ENCODE peak calls at places on chromosomes 12 and 14, in nine cellular contexts. One of them, this sample, is unnamed.
A peak's percentile ranks its signal among the peaks of the same experiment; 100 is the strongest.

GRCh38 chr12:88579572-88579940 is 715 bp downstream of the KITLG start:
- DNase-seq in HFFc6: no peak
- DNase-seq in upper lobe of right lung: peak; percentile 76
- DNase-seq in heart right ventricle: peak; percentile 54
- DNase-seq in A549: peak; percentile 29
- DNase-seq in lung: peak; percentile 41
- DNase-seq in fibroblast of the aortic adventitia: no peak
- DNase-seq in fibroblast of pulmonary artery: no peak
- DNase-seq in CD4-positive, alpha-beta T cell: no peak
- DNase-seq in this sample: no peak

GRCh38 chr14:32469388-32470160 is 140.5 kb downstream of the AKAP6 start:
- DNase-seq in CD4-positive, alpha-beta T cell: no peak
- DNase-seq in HFFc6: peak; percentile 66
- DNase-seq in A549: peak; percentile 55
- DNase-seq in upper lobe of right lung: no peak
- DNase-seq in lung: no peak
- DNase-seq in fibroblast of pulmonary artery: peak; percentile 78
- DNase-seq in heart right ventricle: no peak
- DNase-seq in fibroblast of the aortic adventitia: peak; percentile 79
- DNase-seq in this sample: no peak

GRCh38 chr12:58787021-58787760 is 133.1 kb downstream of the LRIG3 start:
- DNase-seq in heart right ventricle: no peak
- DNase-seq in fibroblast of the aortic adventitia: no peak
- DNase-seq in CD4-positive, alpha-beta T cell: no peak
- DNase-seq in fibroblast of pulmonary artery: no peak
- DNase-seq in A549: no peak
- DNase-seq in upper lobe of right lung: no peak
- DNase-seq in lung: no peak
- DNase-seq in HFFc6: no peak
- DNase-seq in this sample: no peak

GRCh38 chr12:121791671-121792496 is 1.6 kb downstream of the RHOF start:
- DNase-seq in A549: peak; percentile 85
- DNase-seq in heart right ventricle: no peak
- DNase-seq in CD4-positive, alpha-beta T cell: no peak
- DNase-seq in fibroblast of the aortic adventitia: no peak
- DNase-seq in lung: peak; percentile 65
- DNase-seq in fibroblast of pulmonary artery: no peak
- DNase-seq in upper lobe of right lung: peak; percentile 69
- DNase-seq in HFFc6: no peak
- DNase-seq in this sample: peak; percentile 65

GRCh38 chr12:125395583-125396215 is 330.5 kb downstream of the AACS start:
- DNase-seq in upper lobe of right lung: no peak
- DNase-seq in heart right ventricle: no peak
- DNase-seq in HFFc6: no peak
- DNase-seq in fibroblast of the aortic adventitia: no peak
- DNase-seq in CD4-positive, alpha-beta T cell: no peak
- DNase-seq in lung: no peak
- DNase-seq in A549: peak; percentile 6
- DNase-seq in fibroblast of pulmonary artery: no peak
- DNase-seq in this sample: no peak

GRCh38 chr14:101563352-101563653 is 2.0 kb downstream of the DIO3 start:
- DNase-seq in upper lobe of right lung: no peak
- DNase-seq in fibroblast of the aortic adventitia: no peak
- DNase-seq in heart right ventricle: no peak
- DNase-seq in lung: no peak
- DNase-seq in HFFc6: no peak
- DNase-seq in fibroblast of pulmonary artery: no peak
- DNase-seq in CD4-positive, alpha-beta T cell: no peak
- DNase-seq in A549: no peak
- DNase-seq in this sample: no peak

GRCh38 chr12:28303192-28303591 is 112.9 kb downstream of the CCDC91 start:
- DNase-seq in A549: no peak
- DNase-seq in upper lobe of right lung: no peak
- DNase-seq in HFFc6: no peak
- DNase-seq in heart right ventricle: no peak
- DNase-seq in lung: no peak
- DNase-seq in fibroblast of pulmonary artery: no peak
- DNase-seq in CD4-positive, alpha-beta T cell: no peak
- DNase-seq in fibroblast of the aortic adventitia: no peak
- DNase-seq in this sample: no peak

GRCh38 chr14:20657216-20658211 is 16.0 kb upstream of the OR6S1 start:
- DNase-seq in heart right ventricle: no peak
- DNase-seq in lung: no peak
- DNase-seq in upper lobe of right lung: no peak
- DNase-seq in HFFc6: peak; percentile 34
- DNase-seq in A549: peak; percentile 92
- DNase-seq in fibroblast of the aortic adventitia: no peak
- DNase-seq in fibroblast of pulmonary artery: no peak
- DNase-seq in CD4-positive, alpha-beta T cell: peak; percentile 12
- DNase-seq in this sample: no peak

GRCh38 chr14:84584526-84584925 is 945.4 kb upstream of the FLRT2 start:
- DNase-seq in CD4-positive, alpha-beta T cell: no peak
- DNase-seq in A549: no peak
- DNase-seq in HFFc6: no peak
- DNase-seq in fibroblast of the aortic adventitia: no peak
- DNase-seq in upper lobe of right lung: no peak
- DNase-seq in fibroblast of pulmonary artery: no peak
- DNase-seq in heart right ventricle: no peak
- DNase-seq in lung: no peak
- DNase-seq in this sample: no peak

GRCh38 chr12:2877959-2878732 is 1.1 kb downstream of the RHNO1 start:
- DNase-seq in A549: no peak
- DNase-seq in upper lobe of right lung: no peak
- DNase-seq in lung: no peak
- DNase-seq in HFFc6: peak; percentile 15
- DNase-seq in fibroblast of the aortic adventitia: peak; percentile 63
- DNase-seq in heart right ventricle: no peak
- DNase-seq in fibroblast of pulmonary artery: peak; percentile 66
- DNase-seq in CD4-positive, alpha-beta T cell: no peak
- DNase-seq in this sample: no peak

DNA sequence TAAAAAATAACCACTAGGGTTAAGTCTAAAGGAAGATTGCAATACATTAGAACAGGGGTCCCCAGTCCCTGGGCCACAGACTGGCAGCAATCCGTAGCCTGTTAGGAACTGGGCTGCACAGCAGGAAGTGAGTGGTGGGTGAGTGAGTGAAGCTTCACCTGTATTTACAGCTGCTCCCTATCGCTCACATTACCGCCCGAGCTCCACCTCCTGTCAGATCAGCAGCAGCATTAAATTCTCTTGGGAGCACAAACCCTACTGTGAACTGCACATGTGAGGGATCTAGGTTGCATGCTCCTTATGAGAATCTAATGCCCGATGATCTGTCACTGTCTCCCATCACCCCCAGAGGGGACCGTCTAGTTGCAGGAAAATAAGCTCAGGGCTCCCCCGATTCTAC is 15.5 kb downstream of the ADGRD1 start:
- DNase-seq in fibroblast of pulmonary artery: no peak
- DNase-seq in HFFc6: no peak
- DNase-seq in A549: no peak
- DNase-seq in heart right ventricle: no peak
- DNase-seq in CD4-positive, alpha-beta T cell: no peak
- DNase-seq in fibroblast of the aortic adventitia: no peak
- DNase-seq in lung: no peak
- DNase-seq in upper lobe of right lung: no peak
- DNase-seq in this sample: no peak
- TF ChIP-seq CTCF in fibroblast of pulmonary artery: no peak
- TF ChIP-seq CTCF in HFFc6: no peak
- TF ChIP-seq CTCF in A549: no peak
- TF ChIP-seq CTCF in heart right ventricle: no peak
- TF ChIP-seq CTCF in CD4-positive, alpha-beta T cell: no peak
- TF ChIP-seq CTCF in fibroblast of the aortic adventitia: no peak
- TF ChIP-seq CTCF in lung: no peak
- TF ChIP-seq CTCF in upper lobe of right lung: no peak
- TF ChIP-seq CTCF in this sample: no peak

GRCh38 chr14:56117765-56118610 is at the start of gene PELI2:
- DNase-seq in heart right ventricle: peak; percentile 78
- DNase-seq in fibroblast of the aortic adventitia: peak; percentile 68
- DNase-seq in fibroblast of pulmonary artery: peak; percentile 83
- DNase-seq in HFFc6: peak; percentile 51
- DNase-seq in CD4-positive, alpha-beta T cell: peak; percentile 72
- DNase-seq in upper lobe of right lung: peak; percentile 93
- DNase-seq in A549: peak; percentile 65
- DNase-seq in lung: peak; percentile 74
- DNase-seq in this sample: peak; percentile 84
- TF ChIP-seq CTCF in heart right ventricle: no peak
- TF ChIP-seq CTCF in fibroblast of the aortic adventitia: peak; percentile 38
- TF ChIP-seq CTCF in fibroblast of pulmonary artery: no peak
- TF ChIP-seq CTCF in HFFc6: peak; percentile 19
- TF ChIP-seq CTCF in CD4-positive, alpha-beta T cell: no peak
- TF ChIP-seq CTCF in upper lobe of right lung: no peak
- TF ChIP-seq CTCF in A549: no peak
- TF ChIP-seq CTCF in lung: no peak
- TF ChIP-seq CTCF in this sample: no peak

GRCh38 chr12:75825686-75826085 is 205.9 kb downstream of the PHLDA1 start:
- DNase-seq in heart right ventricle: no peak
- DNase-seq in lung: no peak
- DNase-seq in fibroblast of the aortic adventitia: peak; percentile 69
- DNase-seq in fibroblast of pulmonary artery: peak; percentile 53
- DNase-seq in A549: no peak
- DNase-seq in CD4-positive, alpha-beta T cell: no peak
- DNase-seq in upper lobe of right lung: no peak
- DNase-seq in HFFc6: peak; percentile 93
- DNase-seq in this sample: no peak

GRCh38 chr12:75823475-75823874 is 208.1 kb downstream of the PHLDA1 start:
- DNase-seq in lung: no peak
- DNase-seq in upper lobe of right lung: no peak
- DNase-seq in heart right ventricle: no peak
- DNase-seq in HFFc6: no peak
- DNase-seq in fibroblast of pulmonary artery: no peak
- DNase-seq in fibroblast of the aortic adventitia: no peak
- DNase-seq in CD4-positive, alpha-beta T cell: no peak
- DNase-seq in A549: no peak
- DNase-seq in this sample: no peak

GRCh38 chr12:75831413-75831812 is 200.2 kb downstream of the PHLDA1 start:
- DNase-seq in lung: no peak
- DNase-seq in upper lobe of right lung: no peak
- DNase-seq in fibroblast of pulmonary artery: peak; percentile 67
- DNase-seq in A549: no peak
- DNase-seq in HFFc6: no peak
- DNase-seq in heart right ventricle: no peak
- DNase-seq in fibroblast of the aortic adventitia: peak; percentile 70
- DNase-seq in CD4-positive, alpha-beta T cell: no peak
- DNase-seq in this sample: no peak

DNA sequence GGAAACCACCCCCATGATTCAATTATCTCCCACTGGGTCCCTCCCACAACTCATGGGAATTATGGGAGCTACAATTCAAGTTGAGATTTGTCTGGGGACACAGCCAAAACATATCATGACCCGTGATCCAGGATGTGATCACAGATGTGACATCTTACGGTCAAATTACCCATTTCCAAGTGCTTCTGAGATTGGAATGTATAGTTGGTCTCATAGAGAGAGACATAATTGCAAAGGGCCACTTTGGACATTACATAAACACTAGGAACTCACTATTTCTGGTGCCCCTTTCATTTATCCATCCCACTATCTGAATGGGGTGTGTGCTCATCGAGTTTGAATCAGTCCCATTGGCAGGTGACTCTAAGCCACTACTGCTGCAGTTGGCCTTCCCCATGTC is 204.5 kb downstream of the PHLDA1 start:
- DNase-seq in HFFc6: no peak
- DNase-seq in lung: no peak
- DNase-seq in A549: no peak
- DNase-seq in upper lobe of right lung: no peak
- DNase-seq in CD4-positive, alpha-beta T cell: no peak
- DNase-seq in fibroblast of the aortic adventitia: no peak
- DNase-seq in fibroblast of pulmonary artery: no peak
- DNase-seq in heart right ventricle: no peak
- DNase-seq in this sample: no peak
- TF ChIP-seq CTCF in HFFc6: no peak
- TF ChIP-seq CTCF in lung: no peak
- TF ChIP-seq CTCF in A549: no peak
- TF ChIP-seq CTCF in upper lobe of right lung: no peak
- TF ChIP-seq CTCF in CD4-positive, alpha-beta T cell: no peak
- TF ChIP-seq CTCF in fibroblast of the aortic adventitia: no peak
- TF ChIP-seq CTCF in fibroblast of pulmonary artery: no peak
- TF ChIP-seq CTCF in heart right ventricle: no peak
- TF ChIP-seq CTCF in this sample: no peak

GRCh38 chr14:38404616-38405015 is 148.7 kb upstream of the CLEC14A start:
- DNase-seq in upper lobe of right lung: no peak
- DNase-seq in CD4-positive, alpha-beta T cell: no peak
- DNase-seq in A549: no peak
- DNase-seq in fibroblast of pulmonary artery: peak; percentile 40
- DNase-seq in HFFc6: peak; percentile 38
- DNase-seq in fibroblast of the aortic adventitia: peak; percentile 52
- DNase-seq in heart right ventricle: no peak
- DNase-seq in lung: no peak
- DNase-seq in this sample: no peak

GRCh38 chr14:38404100-38404541 is 148.2 kb upstream of the CLEC14A start:
- DNase-seq in upper lobe of right lung: no peak
- DNase-seq in fibroblast of the aortic adventitia: peak; percentile 78
- DNase-seq in fibroblast of pulmonary artery: peak; percentile 81
- DNase-seq in heart right ventricle: no peak
- DNase-seq in A549: no peak
- DNase-seq in lung: no peak
- DNase-seq in CD4-positive, alpha-beta T cell: no peak
- DNase-seq in HFFc6: peak; percentile 93
- DNase-seq in this sample: no peak

GRCh38 chr14:38400751-38401150 is 144.9 kb upstream of the CLEC14A start:
- DNase-seq in HFFc6: no peak
- DNase-seq in fibroblast of pulmonary artery: no peak
- DNase-seq in A549: no peak
- DNase-seq in lung: no peak
- DNase-seq in fibroblast of the aortic adventitia: no peak
- DNase-seq in CD4-positive, alpha-beta T cell: no peak
- DNase-seq in upper lobe of right lung: no peak
- DNase-seq in heart right ventricle: no peak
- DNase-seq in this sample: no peak

GRCh38 chr14:38409081-38409705 is 153.3 kb upstream of the CLEC14A start:
- DNase-seq in A549: no peak
- DNase-seq in lung: no peak
- DNase-seq in fibroblast of the aortic adventitia: peak; percentile 25
- DNase-seq in heart right ventricle: no peak
- DNase-seq in HFFc6: peak; percentile 38
- DNase-seq in upper lobe of right lung: no peak
- DNase-seq in fibroblast of pulmonary artery: peak; percentile 33
- DNase-seq in CD4-positive, alpha-beta T cell: no peak
- DNase-seq in this sample: no peak

DNA sequence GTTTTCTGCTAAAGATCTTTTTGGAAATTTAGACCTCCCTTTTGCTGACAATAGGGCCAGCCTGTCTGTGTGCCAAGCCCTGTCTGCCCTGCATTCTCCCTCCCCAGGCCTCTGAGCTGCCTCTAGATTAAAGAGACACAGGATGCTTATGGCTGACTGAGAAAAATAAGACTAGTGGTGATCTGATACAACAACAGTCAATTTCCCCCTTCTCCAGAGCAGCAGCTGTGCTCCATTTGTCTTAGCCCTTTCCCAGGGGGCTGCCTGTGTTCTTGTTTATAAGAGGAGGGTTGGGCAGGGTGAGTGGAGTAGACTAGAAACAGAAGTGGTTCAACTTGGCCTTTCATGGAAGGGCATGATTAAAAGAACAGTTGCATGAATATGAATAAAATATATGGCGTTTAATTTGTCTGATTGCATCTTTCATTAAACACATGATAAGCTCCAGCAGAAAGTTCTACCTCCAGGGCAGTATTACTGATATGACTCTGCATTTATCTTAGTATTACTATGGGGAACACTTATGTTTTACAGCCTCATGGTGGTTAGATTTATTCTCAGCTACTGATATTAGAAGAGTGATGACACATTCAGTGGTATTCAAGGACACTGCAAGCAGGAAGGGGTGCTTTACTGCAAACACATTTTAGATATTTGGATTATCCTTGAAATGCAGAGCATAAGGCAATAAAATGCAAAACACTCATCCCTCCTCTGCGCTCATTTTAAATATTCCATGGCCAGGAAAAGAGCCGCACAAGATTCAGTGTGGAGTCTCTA is 150.1 kb upstream of the CLEC14A start:
- DNase-seq in lung: no peak
- DNase-seq in A549: peak; percentile 0
- DNase-seq in heart right ventricle: peak; percentile 8
- DNase-seq in CD4-positive, alpha-beta T cell: no peak
- DNase-seq in fibroblast of the aortic adventitia: peak; percentile 26
- DNase-seq in fibroblast of pulmonary artery: peak; percentile 54
- DNase-seq in HFFc6: peak; percentile 81
- DNase-seq in upper lobe of right lung: no peak
- DNase-seq in this sample: no peak
- TF ChIP-seq CTCF in lung: no peak
- TF ChIP-seq CTCF in A549: no peak
- TF ChIP-seq CTCF in heart right ventricle: no peak
- TF ChIP-seq CTCF in CD4-positive, alpha-beta T cell: no peak
- TF ChIP-seq CTCF in fibroblast of the aortic adventitia: no peak
- TF ChIP-seq CTCF in fibroblast of pulmonary artery: peak; percentile 8
- TF ChIP-seq CTCF in HFFc6: peak; percentile 60
- TF ChIP-seq CTCF in upper lobe of right lung: no peak
- TF ChIP-seq CTCF in this sample: no peak

This sample was measured in natural killer cell.